ENCODE peak calls at places on chromosomes 12 and 14, in six cellular contexts. D is nephron progenitor cell; R is psoas muscle; U is Kasumi-1; K is stimulated activated CD8-positive, alpha-beta memory T cell treated with anti-CD3 and anti-CD28 coated beads, Interleukin-12 subunit alpha, Interleukin-12 subunit beta, amount 100 ng/mL, for 4 hours; M is GM23248. C is an unnamed sample.

GRCh38 chr14:65927871-65928270 is 515.3 kb downstream of the FUT8 start:
- DNase-seq in R (no peak), U (no peak), M (no peak), D (no peak), K (peak), C (no peak)

GRCh38 chr14:77088219-77088618 is 9.8 kb upstream of the CIPC start:
- DNase-seq in D (no peak), U (no peak), K (no peak), R (no peak), M (no peak), C (no peak)

GRCh38 chr12:128076188-128076587 is 190.8 kb upstream of the TMEM132C start:
- DNase-seq in M (peak), R (no peak), D (no peak), U (no peak), K (no peak), C (no peak)

GRCh38 chr12:52342781-52343490 is 21.7 kb upstream of the KRT83 start:
- DNase-seq in K (no peak), D (no peak), M (no peak), U (no peak), R (no peak), C (no peak)

GRCh38 chr12:84599539-84599938 is 313.1 kb downstream of the SLC6A15 start:
- DNase-seq in K (no peak), R (no peak), D (no peak), M (peak), U (no peak), C (no peak)

GRCh38 chr14:29822430-29822709 is 105.3 kb downstream of the PRKD1 start:
- DNase-seq in D (no peak), U (no peak), R (no peak), K (no peak), M (no peak), C (no peak)

GRCh38 chr12:76259071-76259470 is 89.1 kb downstream of the BBS10 start:
- DNase-seq in U (no peak), D (no peak), K (no peak), M (peak), R (no peak), C (no peak)

GRCh38 chr12:40446385-40446784 is 221.6 kb downstream of the LRRK2 start:
- DNase-seq in M (peak), D (no peak), K (no peak), R (no peak), U (peak), C (no peak)

GRCh38 chr12:124518051-124518932 is 49.1 kb downstream of the NCOR2 start:
- DNase-seq in M (peak), K (no peak), R (peak), D (peak), U (peak), C (no peak)

GRCh38 chr12:81992461-81992860 is 233.3 kb upstream of the PPFIA2 start:
- DNase-seq in K (no peak), R (no peak), M (peak), D (peak), U (peak), C (no peak)

GRCh38 chr14:100670017-100670974 is 56.4 kb upstream of the DLK1 start:
- DNase-seq in K (no peak), M (no peak), D (no peak), U (no peak), R (no peak), C (no peak)

GRCh38 chr14:58068306-58068705 is 83.7 kb downstream of the ARMH4 start:
- DNase-seq in U (no peak), D (no peak), K (no peak), R (no peak), M (no peak), C (no peak)

GRCh38 chr12:111842556-111843396 is 748 bp downstream of the MAPKAPK5 start:
- DNase-seq in R (no peak), D (no peak), U (peak), K (no peak), M (peak), C (no peak)

GRCh38 chr12:126369487-126370463 is 1304.5 kb downstream of the AACS start:
- DNase-seq in D (no peak), K (no peak), M (peak), U (no peak), R (no peak), C (no peak)

GRCh38 chr14:80850197-80850814 is 91.2 kb downstream of the CEP128 start:
- DNase-seq in K (no peak), D (no peak), R (no peak), U (peak), M (peak), C (no peak)

GRCh38 chr14:103199141-103199540 is 75.9 kb downstream of the TNFAIP2 start:
- DNase-seq in K (no peak), U (no peak), R (no peak), D (no peak), M (peak), C (no peak)

GRCh38 chr12:113359133-113359938 is 949 bp downstream of the PLBD2 start:
- DNase-seq in R (peak), M (peak), K (no peak), D (no peak), U (no peak), C (no peak)

GRCh38 chr12:117019866-117020265 is 79.3 kb downstream of the TESC start:
- DNase-seq in D (no peak), K (no peak), U (no peak), M (no peak), R (no peak), C (no peak)

GRCh38 chr14:69519253-69519661 is 34.7 kb downstream of the PLEKHD1 start:
- DNase-seq in D (no peak), K (no peak), M (no peak), R (no peak), U (no peak), C (no peak)

GRCh38 chr14:50013198-50013918 is 103.0 kb downstream of the VCPKMT start:
- DNase-seq in D (no peak), K (no peak), U (no peak), M (peak), R (no peak), C (no peak)

GRCh38 chr14:55581011-55581806 is 1.2 kb downstream of the KTN1 start:
- DNase-seq in K (peak), D (peak), U (peak), M (peak), R (peak), C (peak)

GRCh38 chr12:41604830-41605229 is 416.7 kb downstream of the PDZRN4 start:
- DNase-seq in D (no peak), K (no peak), R (no peak), U (peak), M (no peak), C (no peak)

GRCh38 chr14:99527427-99528076 is 46.3 kb downstream of the CCNK start:
- DNase-seq in D (no peak), M (peak), U (no peak), R (no peak), K (no peak), C (no peak)

GRCh38 chr14:99519931-99520421 is 38.8 kb downstream of the CCNK start:
- DNase-seq in U (no peak), K (no peak), M (no peak), R (peak), D (no peak), C (no peak)

GRCh38 chr14:74977164-74977900 is 21.9 kb upstream of the PGF start:
- DNase-seq in R (no peak), K (no peak), D (no peak), M (no peak), U (no peak), C (no peak)

GRCh38 chr12:132466241-132467188 is 23.4 kb upstream of the FBRSL1 start:
- DNase-seq in R (peak), K (no peak), D (no peak), U (no peak), M (no peak), C (no peak)

GRCh38 chr12:96466939-96467751 is 22.2 kb upstream of the CFAP54 start:
- DNase-seq in U (no peak), D (no peak), M (peak), R (no peak), K (no peak), C (no peak)

GRCh38 chr14:32757568-32757967 is 181.1 kb upstream of the NPAS3 start:
- DNase-seq in U (no peak), R (no peak), M (no peak), D (no peak), K (no peak), C (no peak)

GRCh38 chr12:105843989-105844768 is 294.6 kb downstream of the NUAK1 start:
- DNase-seq in R (peak), M (peak), D (no peak), K (no peak), U (no peak), C (no peak)

GRCh38 chr14:103043257-103043893 is 14.0 kb downstream of the CDC42BPB start:
- DNase-seq in K (no peak), M (no peak), U (no peak), D (no peak), R (no peak), C (no peak)

GRCh38 chr12:131833896-131834641 is 5.9 kb downstream of the MMP17 start:
- DNase-seq in U (peak), D (no peak), K (no peak), R (no peak), M (peak), C (no peak)

GRCh38 chr14:55412686-55413085 is 1.1 kb upstream of the ATG14 start:
- DNase-seq in R (no peak), M (peak), K (no peak), D (no peak), U (no peak), C (no peak)

GRCh38 chr12:11765817-11766794 is 116.6 kb downstream of the ETV6 start:
- DNase-seq in R (no peak), K (no peak), M (peak), D (peak), U (peak), C (peak)

GRCh38 chr12:11133816-11134215 is 628 bp downstream of the TAS2R30 start:
- DNase-seq in M (no peak), K (no peak), U (no peak), R (no peak), D (no peak), C (no peak)

GRCh38 chr14:32620303-32620702 is 291.2 kb downstream of the AKAP6 start:
- DNase-seq in R (no peak), D (no peak), M (peak), K (no peak), U (no peak), C (no peak)

C was measured in GF-D8.